ENCODE peak calls at places on chromosomes 4 and X, in nine cellular contexts. I, J, R, L, K, X, V, P and U are unnamed samples.

GRCh38 chrX:70219938-70220764 is 14.3 kb upstream of the AWAT1 start:
- DNase-seq in L (peak), X (no peak), V (no peak), J (peak), R (peak), K (no peak), P (no peak), I (no peak), U (peak)

GRCh38 chrX:134622056-134622812 is 36.0 kb downstream of the PLAC1 start:
- DNase-seq in V (no peak), J (peak), R (peak), K (peak), L (no peak), X (peak), P (peak), I (peak), U (peak)

GRCh38 chr4:39259571-39260330 is 77.4 kb downstream of the WDR19 start:
- DNase-seq in L (no peak), J (no peak), P (no peak), X (peak), I (no peak), K (no peak), V (no peak), R (peak), U (no peak)

GRCh38 chr4:140152015-140152703 is 1.8 kb downstream of the MAML3 start:
- DNase-seq in J (peak), K (peak), P (no peak), R (no peak), I (peak), L (peak), V (peak), X (peak), U (peak)

GRCh38 chrX:116230136-116230886 is 59.8 kb downstream of the AGTR2 start:
- DNase-seq in X (no peak), K (no peak), I (no peak), P (no peak), R (no peak), V (no peak), L (no peak), J (no peak), U (peak)

GRCh38 chr4:1405249-1405635 is 1.0 kb downstream of the NKX1-1 start:
- DNase-seq in X (no peak), J (no peak), V (no peak), R (no peak), K (no peak), L (no peak), I (no peak), P (no peak), U (no peak)

GRCh38 chr4:8067274-8067936 is 91.2 kb downstream of the ABLIM2 start:
- DNase-seq in I (no peak), K (no peak), L (no peak), P (no peak), R (no peak), X (no peak), V (no peak), J (no peak), U (no peak)

GRCh38 chr4:188178276-188178675 is 39.0 kb downstream of the TRIML1 start:
- DNase-seq in I (no peak), L (no peak), X (no peak), P (no peak), K (no peak), R (no peak), V (no peak), J (no peak), U (peak)

GRCh38 chrX:20063716-20064351 is 52.9 kb downstream of the MAP7D2 start:
- DNase-seq in P (no peak), L (no peak), I (peak), J (peak), X (no peak), V (no peak), R (no peak), K (peak), U (peak)

GRCh38 chrX:69603566-69604194 is 12.2 kb upstream of the EDA start:
- DNase-seq in K (no peak), J (peak), L (no peak), I (no peak), R (peak), V (no peak), X (peak), P (peak), U (no peak)

GRCh38 chrX:15269618-15270521 is at the start of gene ASB9:
- DNase-seq in K (peak), I (no peak), P (peak), L (no peak), V (peak), R (peak), X (peak), J (peak), U (peak)

GRCh38 chr4:156594619-156595018 is 377.0 kb downstream of the PDGFC start:
- DNase-seq in P (no peak), J (peak), L (no peak), X (peak), K (no peak), V (no peak), R (no peak), I (no peak), U (peak)

GRCh38 chrX:120677017-120677652 is 47.3 kb upstream of the C1GALT1C1 start:
- DNase-seq in R (no peak), I (no peak), V (no peak), K (peak), L (no peak), P (no peak), X (no peak), J (no peak), U (no peak)

GRCh38 chr4:185305979-185306442 is 89.7 kb downstream of the LRP2BP start:
- DNase-seq in I (no peak), P (peak), J (peak), X (peak), L (no peak), K (no peak), R (peak), V (no peak), U (peak)

GRCh38 chr4:42878868-42879267 is 13.6 kb upstream of the GRXCR1 start:
- DNase-seq in V (no peak), J (no peak), P (no peak), R (no peak), L (no peak), X (no peak), I (no peak), K (no peak), U (no peak)

GRCh38 chr4:150302553-150302952 is 224.3 kb downstream of the DCLK2 start:
- DNase-seq in P (peak), R (peak), K (peak), I (peak), L (no peak), X (no peak), V (no peak), J (no peak), U (peak)

GRCh38 chr4:85420831-85421230 is 54.1 kb upstream of the ARHGAP24 start:
- DNase-seq in J (no peak), P (no peak), I (no peak), L (no peak), K (no peak), X (peak), V (no peak), R (peak), U (no peak)

GRCh38 chr4:139887962-139888735 is 222.5 kb downstream of the MGST2 start:
- DNase-seq in I (no peak), R (no peak), K (no peak), V (no peak), P (no peak), X (peak), J (peak), L (no peak), U (peak)

GRCh38 chrX:19334945-19335626 is 8.6 kb upstream of the PDHA1 start:
- DNase-seq in R (peak), J (peak), K (peak), L (no peak), V (no peak), P (peak), X (peak), I (no peak), U (no peak)

GRCh38 chrX:24200133-24200532 is 50.6 kb downstream of the ZFX start:
- DNase-seq in L (no peak), J (no peak), K (no peak), I (no peak), V (no peak), P (no peak), X (no peak), R (no peak), U (no peak)

GRCh38 chr4:17164656-17165055 is 266.2 kb upstream of the LDB2 start:
- DNase-seq in V (no peak), P (no peak), J (no peak), K (no peak), R (peak), I (no peak), L (no peak), X (no peak), U (no peak)

GRCh38 chr4:54165438-54165837 is 63.7 kb upstream of the PDGFRA start:
- DNase-seq in L (no peak), I (no peak), R (peak), V (no peak), J (peak), P (peak), K (no peak), X (no peak), U (peak)